ENCODE peak calls at places on chromosomes 7 and 10, in eight cellular contexts. J is tibial artery, E is mammary epithelial cell, K is left lung, B is hepatocyte, L is fibroblast of lung, G is cardiac muscle cell, X is IMR-90. W is an unnamed sample. For H3K27me3, the result is how much of the 10 kb centered on the place peaks cover.

GRCh38 chr10:125334545-125334944 is 174.2 kb upstream of the CTBP2 start:
- DNase-seq in J (no peak), E (no peak), K (no peak), B (no peak), L (no peak), G (no peak), X (no peak), W (no peak)

GRCh38 chr7:143285454-143285756 is 647 bp downstream of the TMEM139 start:
- DNase-seq in J (no peak), E (peak), K (no peak), B (no peak), L (no peak), G (no peak), X (no peak), W (peak)

GRCh38 chr10:112080284-112080683 is 103.3 kb downstream of the GPAM start:
- DNase-seq in J (no peak), E (no peak), K (no peak), B (no peak), L (no peak), G (no peak), X (no peak), W (no peak)

GRCh38 chr10:31041011-31041410 is 9.3 kb upstream of the ZNF438 start:
- DNase-seq in J (no peak), E (no peak), K (no peak), B (no peak), L (no peak), G (no peak), X (peak), W (no peak)

GRCh38 chr10:121927361-121927840 is 430 bp downstream of the ATE1 start:
- DNase-seq in J (peak), E (peak), K (peak), B (peak), L (peak), G (peak), X (peak), W (peak)

GRCh38 chr10:103843854-103844567 is 11.4 kb downstream of the SH3PXD2A start:
- DNase-seq in J (peak), E (no peak), K (no peak), B (no peak), L (no peak), G (no peak), X (peak), W (no peak)

GRCh38 chr7:107744345-107744750 is 406 bp downstream of the CBLL1 start:
- DNase-seq in J (no peak), E (no peak), K (no peak), B (no peak), L (no peak), G (no peak), X (no peak), W (no peak)

GRCh38 chr7:2138146-2138765 is 94.5 kb downstream of the MAD1L1 start:
- DNase-seq in J (no peak), E (no peak), K (no peak), B (no peak), L (no peak), G (no peak), X (no peak), W (no peak)

GRCh38 chr10:110353244-110354119 is 48.8 kb upstream of the SMNDC1 start:
- DNase-seq in J (no peak), E (peak), K (no peak), B (peak), L (peak), G (peak), X (peak), W (peak)

GRCh38 chr7:134806197-134806596 is 26.8 kb downstream of the CALD1 start:
- DNase-seq in J (no peak), E (no peak), K (no peak), B (no peak), L (no peak), G (no peak), X (no peak), W (no peak)

GRCh38 chr7:134804351-134804750 is 24.9 kb downstream of the CALD1 start:
- DNase-seq in J (no peak), E (no peak), K (no peak), B (no peak), L (peak), G (peak), X (peak), W (no peak)

GRCh38 chr7:134804854-134805253 is 25.4 kb downstream of the CALD1 start:
- DNase-seq in J (no peak), E (no peak), K (no peak), B (no peak), L (no peak), G (no peak), X (peak), W (no peak)

GRCh38 chr7:134799387-134799786 is 20.0 kb downstream of the CALD1 start:
- DNase-seq in J (no peak), E (no peak), K (no peak), B (no peak), L (no peak), G (no peak), X (no peak), W (no peak)

DNA sequence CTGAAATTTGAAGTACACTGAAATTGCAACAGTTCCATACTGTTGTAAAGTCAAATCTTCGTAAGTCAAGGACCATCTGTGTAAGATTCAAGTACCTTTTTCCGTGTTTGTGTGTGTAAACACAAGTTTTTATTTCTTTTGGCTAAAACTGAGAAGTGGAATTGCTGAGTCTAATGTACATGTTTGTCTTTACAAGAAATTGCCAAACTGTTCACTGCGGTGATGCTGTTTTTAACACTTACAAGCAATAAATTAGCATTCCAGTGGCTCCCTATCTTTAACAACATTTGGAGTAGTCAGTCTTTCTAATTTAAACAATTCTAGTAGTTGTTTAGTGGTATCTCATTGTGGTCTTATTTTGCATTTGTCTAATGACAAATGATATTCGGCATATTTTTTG is 23.3 kb downstream of the CALD1 start:
- DNase-seq in J (no peak), E (no peak), K (no peak), B (no peak), L (no peak), G (no peak), X (no peak), W (no peak)
- TF ChIP-seq CTCF in J (no peak), E (no peak), K (no peak), B (no peak), L (no peak), G (no peak), X (no peak), W (no peak)

GRCh38 chr7:29561271-29561670 is 2.4 kb upstream of the PRR15 start:
- DNase-seq in J (no peak), E (no peak), K (no peak), B (no peak), L (no peak), G (no peak), X (no peak), W (no peak)
- H3K4me3 ChIP-seq in J (no peak), E (no peak), K (no peak), B (no peak), L (no peak), G (no peak), X (no peak), W (no peak)

DNA sequence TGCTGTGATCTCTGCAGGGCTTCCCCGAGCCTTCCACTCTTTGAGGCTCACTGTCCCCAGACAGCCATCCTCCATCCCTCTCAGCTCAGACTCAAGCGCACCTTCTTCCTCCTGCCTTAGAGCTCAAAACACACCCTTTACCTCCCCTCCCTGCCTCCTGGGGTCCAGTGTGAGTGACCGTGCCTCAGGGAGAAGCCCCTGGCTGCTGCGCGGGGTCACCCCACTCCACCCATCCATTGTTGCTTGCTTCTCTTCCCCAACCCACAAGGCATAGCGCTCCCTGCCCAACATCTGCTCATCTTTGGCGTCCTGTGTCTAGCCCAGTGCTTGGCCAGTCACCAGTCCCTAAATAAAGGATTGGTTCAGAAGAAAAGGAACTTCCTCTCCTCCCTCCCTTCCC is 170.3 kb downstream of the TCERG1L start:
- DNase-seq in J (no peak), E (no peak), K (peak), B (no peak), L (no peak), G (no peak), X (no peak), W (no peak)
- H3K27me3 ChIP-seq in J (under half), E (under half), K (under half), B (under half), L (under half), G (under half), X (under half), W (under half)

DNA sequence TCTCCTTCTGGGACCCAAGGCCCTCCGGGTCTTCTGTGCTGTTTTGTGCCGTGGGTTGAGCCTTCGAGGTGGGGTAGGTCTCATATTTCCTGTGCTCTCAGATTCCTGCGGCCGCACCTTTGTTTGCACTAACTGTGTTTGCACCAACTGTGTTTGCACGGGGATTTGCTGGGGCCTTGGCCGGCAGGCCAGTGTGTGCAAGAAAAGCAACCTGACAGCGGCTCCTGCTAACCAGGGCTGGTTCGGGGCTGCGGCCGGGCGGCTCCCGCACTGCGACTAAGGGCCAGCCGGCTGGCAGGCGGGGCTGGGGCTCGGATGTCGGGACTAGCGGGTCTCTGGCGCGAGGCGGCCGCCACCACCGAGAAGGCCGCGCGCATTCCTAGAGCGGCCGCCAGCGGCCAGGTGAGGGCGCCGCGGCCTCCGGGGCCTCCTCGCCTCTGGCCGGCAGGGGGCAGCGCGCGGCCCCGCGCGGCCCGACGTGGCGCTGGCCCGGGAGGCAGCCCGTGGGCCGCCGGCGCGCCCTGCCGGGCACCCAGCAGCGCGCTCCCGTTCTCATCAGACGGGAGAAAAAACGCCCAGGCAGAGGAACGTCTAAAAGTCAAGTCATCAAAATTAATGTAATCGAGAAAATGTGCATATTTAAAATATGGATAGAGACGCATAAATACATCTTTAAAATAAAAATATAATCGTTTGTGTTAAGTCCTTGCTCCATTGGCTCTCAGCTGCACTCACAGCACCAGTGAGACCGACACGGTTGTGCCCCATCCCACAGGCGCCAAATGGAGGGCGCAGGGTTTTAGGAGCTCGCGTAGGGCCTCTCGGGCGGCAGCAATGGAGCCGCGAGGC is 38.6 kb downstream of the ZNF777 start:
- DNase-seq in J (no peak), E (peak), K (peak), B (peak), L (peak), G (peak), X (peak), W (peak)
- TF ChIP-seq CTCF in J (peak), E (peak), K (peak), B (peak), L (peak), G (peak), X (peak), W (peak)

GRCh38 chr10:5587151-5588079 is 62.7 kb downstream of the CALML3 start:
- DNase-seq in J (no peak), E (no peak), K (no peak), B (peak), L (no peak), G (peak), X (no peak), W (no peak)

GRCh38 chr10:5582736-5583135 is 58.0 kb downstream of the CALML3 start:
- DNase-seq in J (no peak), E (no peak), K (no peak), B (no peak), L (no peak), G (no peak), X (no peak), W (no peak)

GRCh38 chr10:5585517-5586222 is 60.9 kb downstream of the CALML3 start:
- DNase-seq in J (no peak), E (peak), K (peak), B (no peak), L (no peak), G (peak), X (no peak), W (peak)

GRCh38 chr10:5583525-5584175 is 58.9 kb downstream of the CALML3 start:
- DNase-seq in J (no peak), E (peak), K (peak), B (peak), L (no peak), G (peak), X (no peak), W (peak)

DNA sequence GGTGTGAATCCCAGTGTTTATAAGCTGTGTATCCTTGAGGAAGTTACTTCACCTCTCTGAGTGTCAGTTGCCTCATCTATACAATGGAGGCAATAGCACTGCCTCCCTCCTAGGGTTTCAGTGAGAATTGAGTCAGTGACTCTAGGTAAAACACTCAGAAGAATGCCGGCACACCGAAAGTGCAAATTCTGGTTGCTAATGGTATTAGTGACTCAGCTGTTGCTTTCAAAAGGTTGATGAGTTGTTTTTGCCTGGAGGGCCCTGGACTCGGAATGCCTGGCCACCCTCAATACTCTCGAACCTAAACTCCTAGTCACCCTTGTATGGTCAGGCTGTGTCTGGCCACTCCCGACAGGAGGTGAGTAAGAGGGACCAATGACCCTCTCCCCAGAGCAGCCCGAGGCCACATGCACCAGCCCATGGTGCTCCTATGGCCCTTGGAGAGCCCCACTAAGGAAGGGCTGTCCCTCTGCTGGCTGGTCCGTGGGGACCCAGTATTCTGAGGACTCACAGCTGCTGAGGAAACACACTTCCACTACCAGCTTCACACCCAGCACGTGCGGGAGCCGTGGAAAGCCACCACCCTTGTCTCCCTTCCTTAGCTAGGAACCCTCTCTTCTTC is 60.2 kb downstream of the CALML3 start:
- DNase-seq in J (no peak), E (peak), K (peak), B (no peak), L (no peak), G (peak), X (peak), W (peak)
- H3K4me3 ChIP-seq in J (no peak), E (no peak), K (no peak), B (no peak), L (no peak), G (no peak), X (no peak), W (no peak)

GRCh38 chr7:8259586-8260222 is 2.3 kb downstream of the ICA1 start:
- DNase-seq in J (no peak), E (no peak), K (no peak), B (no peak), L (no peak), G (no peak), X (no peak), W (no peak)

GRCh38 chr7:8260871-8261707 is 878 bp downstream of the ICA1 start:
- DNase-seq in J (peak), E (peak), K (peak), B (peak), L (peak), G (peak), X (no peak), W (peak)

GRCh38 chr7:8258734-8259133 is 3.2 kb downstream of the ICA1 start:
- DNase-seq in J (no peak), E (no peak), K (no peak), B (no peak), L (no peak), G (no peak), X (no peak), W (no peak)

GRCh38 chr7:8255680-8256656 is 6.0 kb downstream of the ICA1 start:
- DNase-seq in J (no peak), E (no peak), K (no peak), B (no peak), L (no peak), G (no peak), X (no peak), W (no peak)

GRCh38 chr7:8258166-8258565 is 3.8 kb downstream of the ICA1 start:
- DNase-seq in J (no peak), E (no peak), K (no peak), B (no peak), L (no peak), G (no peak), X (no peak), W (no peak)
- H3K27me3 ChIP-seq in J (under half), E (under half), K (under half), B (under half), L (under half), G (under half), X (under half), W (under half)

W was measured in bronchial epithelial cell.